ENCODE peak calls at places on chromosomes 12 and 14, in ten cellular contexts. One of them, this sample, is unnamed.

GRCh38 chr12:61282790-61283575 is 977.2 kb upstream of the USP15 start:
- DNase-seq in cardiac muscle cell: no peak
- DNase-seq in AG09309: no peak
- DNase-seq in coronary artery: no peak
- DNase-seq in endothelial cell: no peak
- DNase-seq in fibroblast of mammary gland: no peak
- DNase-seq in MM.1S: no peak
- DNase-seq in hepatocyte: no peak
- DNase-seq in fibroblast of pulmonary artery: no peak
- DNase-seq in A549: no peak
- DNase-seq in this sample: no peak

GRCh38 chr12:120231316-120232011 is 30.6 kb upstream of the RPLP0 start:
- DNase-seq in A549: peak
- DNase-seq in fibroblast of pulmonary artery: peak
- DNase-seq in endothelial cell: peak
- DNase-seq in fibroblast of mammary gland: peak
- DNase-seq in coronary artery: peak
- DNase-seq in hepatocyte: peak
- DNase-seq in AG09309: peak
- DNase-seq in cardiac muscle cell: no peak
- DNase-seq in MM.1S: no peak
- DNase-seq in this sample: peak

GRCh38 chr12:130640496-130640895 is 75.6 kb downstream of the RIMBP2 start:
- DNase-seq in A549: no peak
- DNase-seq in endothelial cell: no peak
- DNase-seq in hepatocyte: no peak
- DNase-seq in fibroblast of mammary gland: no peak
- DNase-seq in MM.1S: no peak
- DNase-seq in coronary artery: no peak
- DNase-seq in AG09309: no peak
- DNase-seq in fibroblast of pulmonary artery: no peak
- DNase-seq in cardiac muscle cell: no peak
- DNase-seq in this sample: no peak

GRCh38 chr14:92511472-92512247 is 1.9 kb upstream of the RIN3 start:
- DNase-seq in fibroblast of mammary gland: peak
- DNase-seq in AG09309: peak
- DNase-seq in fibroblast of pulmonary artery: peak
- DNase-seq in endothelial cell: no peak
- DNase-seq in coronary artery: no peak
- DNase-seq in A549: peak
- DNase-seq in MM.1S: no peak
- DNase-seq in cardiac muscle cell: no peak
- DNase-seq in hepatocyte: peak
- DNase-seq in this sample: peak

GRCh38 chr14:88323520-88324199 is 591 bp upstream of the KCNK10 start:
- DNase-seq in fibroblast of mammary gland: peak
- DNase-seq in AG09309: no peak
- DNase-seq in endothelial cell: peak
- DNase-seq in A549: no peak
- DNase-seq in fibroblast of pulmonary artery: peak
- DNase-seq in hepatocyte: peak
- DNase-seq in cardiac muscle cell: peak
- DNase-seq in coronary artery: no peak
- DNase-seq in MM.1S: no peak
- DNase-seq in this sample: peak

GRCh38 chr12:78096909-78097597 is 266.4 kb downstream of the NAV3 start:
- DNase-seq in fibroblast of mammary gland: peak
- DNase-seq in endothelial cell: no peak
- DNase-seq in AG09309: no peak
- DNase-seq in hepatocyte: peak
- DNase-seq in fibroblast of pulmonary artery: peak
- DNase-seq in coronary artery: no peak
- DNase-seq in cardiac muscle cell: no peak
- DNase-seq in A549: no peak
- DNase-seq in MM.1S: no peak
- DNase-seq in this sample: no peak

GRCh38 chr12:67322580-67322979 is 53.4 kb downstream of the CAND1 start:
- DNase-seq in fibroblast of mammary gland: no peak
- DNase-seq in hepatocyte: no peak
- DNase-seq in cardiac muscle cell: no peak
- DNase-seq in coronary artery: no peak
- DNase-seq in endothelial cell: no peak
- DNase-seq in A549: no peak
- DNase-seq in fibroblast of pulmonary artery: no peak
- DNase-seq in MM.1S: no peak
- DNase-seq in AG09309: no peak
- DNase-seq in this sample: no peak

GRCh38 chr12:53508534-53509199 is 1.4 kb upstream of the NPFF start:
- DNase-seq in fibroblast of mammary gland: peak
- DNase-seq in cardiac muscle cell: peak
- DNase-seq in hepatocyte: peak
- DNase-seq in AG09309: no peak
- DNase-seq in coronary artery: peak
- DNase-seq in A549: peak
- DNase-seq in endothelial cell: peak
- DNase-seq in fibroblast of pulmonary artery: peak
- DNase-seq in MM.1S: peak
- DNase-seq in this sample: peak

GRCh38 chr12:67483871-67484554 is 164.5 kb upstream of the DYRK2 start:
- DNase-seq in fibroblast of pulmonary artery: no peak
- DNase-seq in hepatocyte: no peak
- DNase-seq in fibroblast of mammary gland: no peak
- DNase-seq in A549: no peak
- DNase-seq in endothelial cell: no peak
- DNase-seq in coronary artery: no peak
- DNase-seq in AG09309: no peak
- DNase-seq in cardiac muscle cell: no peak
- DNase-seq in MM.1S: peak
- DNase-seq in this sample: peak

GRCh38 chr14:76550534-76550933 is 174.6 kb downstream of the ESRRB start:
- DNase-seq in cardiac muscle cell: no peak
- DNase-seq in fibroblast of pulmonary artery: no peak
- DNase-seq in A549: no peak
- DNase-seq in fibroblast of mammary gland: peak
- DNase-seq in MM.1S: no peak
- DNase-seq in endothelial cell: no peak
- DNase-seq in AG09309: no peak
- DNase-seq in coronary artery: no peak
- DNase-seq in hepatocyte: no peak
- DNase-seq in this sample: no peak

DNA sequence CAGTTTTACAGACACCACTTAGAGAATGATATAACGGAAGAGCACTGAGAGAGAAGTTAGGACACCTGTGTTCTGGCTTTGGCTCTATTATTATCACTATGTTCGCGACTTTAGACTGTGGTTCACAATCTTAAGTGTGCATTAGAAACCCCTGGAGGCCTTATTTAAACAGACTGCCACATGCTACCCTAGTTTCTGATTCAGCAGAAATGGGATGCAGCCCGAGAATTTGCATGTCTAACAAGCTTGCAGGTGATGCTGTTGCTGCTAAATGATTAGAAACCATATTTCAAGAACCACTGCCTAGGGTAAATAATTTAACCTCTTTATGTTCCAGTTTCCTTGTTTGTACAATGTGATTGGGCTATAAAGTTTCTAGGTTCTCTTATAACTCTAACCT is 3.6 kb upstream of the RAD51AP1 start:
- DNase-seq in coronary artery: no peak
- DNase-seq in fibroblast of pulmonary artery: no peak
- DNase-seq in A549: no peak
- DNase-seq in MM.1S: peak
- DNase-seq in cardiac muscle cell: no peak
- DNase-seq in AG09309: no peak
- DNase-seq in fibroblast of mammary gland: no peak
- DNase-seq in endothelial cell: no peak
- DNase-seq in hepatocyte: no peak
- DNase-seq in this sample: no peak
- TF ChIP-seq CTCF in coronary artery: no peak
- TF ChIP-seq CTCF in fibroblast of pulmonary artery: no peak
- TF ChIP-seq CTCF in A549: no peak
- TF ChIP-seq CTCF in MM.1S: no peak
- TF ChIP-seq CTCF in cardiac muscle cell: no peak
- TF ChIP-seq CTCF in AG09309: no peak
- TF ChIP-seq CTCF in fibroblast of mammary gland: no peak
- TF ChIP-seq CTCF in endothelial cell: no peak
- TF ChIP-seq CTCF in hepatocyte: no peak
- TF ChIP-seq CTCF in this sample: no peak

GRCh38 chr12:3002636-3003035 is 43.4 kb downstream of the TEAD4 start:
- DNase-seq in cardiac muscle cell: peak
- DNase-seq in fibroblast of mammary gland: peak
- DNase-seq in coronary artery: no peak
- DNase-seq in endothelial cell: no peak
- DNase-seq in hepatocyte: no peak
- DNase-seq in A549: no peak
- DNase-seq in MM.1S: no peak
- DNase-seq in fibroblast of pulmonary artery: no peak
- DNase-seq in AG09309: no peak
- DNase-seq in this sample: no peak

GRCh38 chr12:2997989-2998670 is 38.9 kb downstream of the TEAD4 start:
- DNase-seq in hepatocyte: no peak
- DNase-seq in cardiac muscle cell: peak
- DNase-seq in coronary artery: no peak
- DNase-seq in fibroblast of pulmonary artery: no peak
- DNase-seq in AG09309: no peak
- DNase-seq in MM.1S: no peak
- DNase-seq in A549: no peak
- DNase-seq in fibroblast of mammary gland: peak
- DNase-seq in endothelial cell: no peak
- DNase-seq in this sample: no peak

GRCh38 chr12:2998789-2999264 is 39.6 kb downstream of the TEAD4 start:
- DNase-seq in hepatocyte: no peak
- DNase-seq in AG09309: peak
- DNase-seq in cardiac muscle cell: peak
- DNase-seq in MM.1S: no peak
- DNase-seq in fibroblast of mammary gland: peak
- DNase-seq in fibroblast of pulmonary artery: peak
- DNase-seq in A549: no peak
- DNase-seq in endothelial cell: no peak
- DNase-seq in coronary artery: no peak
- DNase-seq in this sample: no peak

GRCh38 chr12:2999265-2999841 is 40.2 kb downstream of the TEAD4 start:
- DNase-seq in hepatocyte: no peak
- DNase-seq in A549: no peak
- DNase-seq in coronary artery: no peak
- DNase-seq in fibroblast of pulmonary artery: no peak
- DNase-seq in endothelial cell: no peak
- DNase-seq in MM.1S: no peak
- DNase-seq in fibroblast of mammary gland: no peak
- DNase-seq in cardiac muscle cell: peak
- DNase-seq in AG09309: no peak
- DNase-seq in this sample: no peak

DNA sequence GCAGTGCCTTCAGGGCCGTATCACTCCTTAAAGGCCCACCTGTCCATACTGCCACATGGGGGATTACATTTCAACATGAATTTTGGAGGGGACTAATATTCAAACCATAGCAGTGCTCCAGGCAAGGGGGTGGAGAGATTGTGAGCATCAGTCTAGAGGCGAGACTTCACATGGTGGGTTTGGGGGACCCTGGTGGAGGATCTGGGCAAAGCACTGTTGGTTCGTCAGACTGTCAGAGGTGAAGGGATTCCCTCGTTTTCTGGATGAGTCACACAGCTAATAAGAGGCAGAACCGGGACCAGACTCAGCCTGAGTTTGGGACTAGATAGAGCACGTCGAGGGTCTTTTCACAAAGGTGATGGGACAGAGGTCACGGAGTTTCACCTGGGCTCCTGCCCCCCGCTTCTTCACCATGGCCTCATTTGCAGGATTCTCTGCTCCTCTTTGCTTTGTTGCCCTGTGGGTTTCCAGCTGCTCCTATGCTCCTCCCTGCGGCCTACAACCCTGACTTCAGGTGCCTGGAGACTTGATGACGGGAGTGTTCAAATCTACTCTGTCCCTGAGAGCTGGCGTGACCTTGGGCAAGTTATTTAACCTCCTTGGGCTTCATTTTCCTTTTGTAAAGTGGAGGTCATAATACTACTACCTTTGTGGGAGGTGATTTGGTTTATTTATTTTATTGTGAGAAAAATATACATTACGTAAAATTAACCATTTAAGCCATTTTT is 41.5 kb downstream of the TEAD4 start:
- DNase-seq in hepatocyte: no peak
- DNase-seq in AG09309: no peak
- DNase-seq in A549: no peak
- DNase-seq in cardiac muscle cell: no peak
- DNase-seq in coronary artery: no peak
- DNase-seq in fibroblast of pulmonary artery: no peak
- DNase-seq in endothelial cell: no peak
- DNase-seq in fibroblast of mammary gland: no peak
- DNase-seq in MM.1S: no peak
- DNase-seq in this sample: no peak
- TF ChIP-seq CTCF in hepatocyte: no peak
- TF ChIP-seq CTCF in AG09309: peak
- TF ChIP-seq CTCF in A549: no peak
- TF ChIP-seq CTCF in cardiac muscle cell: no peak
- TF ChIP-seq CTCF in coronary artery: no peak
- TF ChIP-seq CTCF in fibroblast of pulmonary artery: no peak
- TF ChIP-seq CTCF in endothelial cell: no peak
- TF ChIP-seq CTCF in fibroblast of mammary gland: peak
- TF ChIP-seq CTCF in MM.1S: no peak
- TF ChIP-seq CTCF in this sample: no peak

GRCh38 chr12:101666017-101666728 is 31.3 kb upstream of the CHPT1 start:
- DNase-seq in AG09309: no peak
- DNase-seq in endothelial cell: no peak
- DNase-seq in coronary artery: no peak
- DNase-seq in hepatocyte: no peak
- DNase-seq in fibroblast of mammary gland: no peak
- DNase-seq in A549: no peak
- DNase-seq in MM.1S: no peak
- DNase-seq in fibroblast of pulmonary artery: no peak
- DNase-seq in cardiac muscle cell: no peak
- DNase-seq in this sample: no peak

GRCh38 chr12:101664961-101665360 is 32.5 kb upstream of the CHPT1 start:
- DNase-seq in AG09309: no peak
- DNase-seq in fibroblast of mammary gland: no peak
- DNase-seq in A549: no peak
- DNase-seq in MM.1S: no peak
- DNase-seq in endothelial cell: no peak
- DNase-seq in hepatocyte: no peak
- DNase-seq in cardiac muscle cell: no peak
- DNase-seq in coronary artery: no peak
- DNase-seq in fibroblast of pulmonary artery: no peak
- DNase-seq in this sample: no peak

GRCh38 chr12:101667591-101667990 is 29.8 kb upstream of the CHPT1 start:
- DNase-seq in hepatocyte: no peak
- DNase-seq in fibroblast of pulmonary artery: no peak
- DNase-seq in A549: no peak
- DNase-seq in fibroblast of mammary gland: no peak
- DNase-seq in coronary artery: no peak
- DNase-seq in MM.1S: no peak
- DNase-seq in cardiac muscle cell: no peak
- DNase-seq in endothelial cell: no peak
- DNase-seq in AG09309: no peak
- DNase-seq in this sample: no peak

GRCh38 chr12:101663298-101663697 is 34.1 kb upstream of the CHPT1 start:
- DNase-seq in AG09309: no peak
- DNase-seq in hepatocyte: no peak
- DNase-seq in cardiac muscle cell: no peak
- DNase-seq in fibroblast of mammary gland: no peak
- DNase-seq in MM.1S: no peak
- DNase-seq in endothelial cell: no peak
- DNase-seq in fibroblast of pulmonary artery: no peak
- DNase-seq in coronary artery: no peak
- DNase-seq in A549: no peak
- DNase-seq in this sample: no peak
- TF ChIP-seq CTCF in AG09309: no peak
- TF ChIP-seq CTCF in hepatocyte: no peak
- TF ChIP-seq CTCF in cardiac muscle cell: no peak
- TF ChIP-seq CTCF in fibroblast of mammary gland: no peak
- TF ChIP-seq CTCF in MM.1S: no peak
- TF ChIP-seq CTCF in endothelial cell: no peak
- TF ChIP-seq CTCF in fibroblast of pulmonary artery: no peak
- TF ChIP-seq CTCF in coronary artery: no peak
- TF ChIP-seq CTCF in A549: no peak
- TF ChIP-seq CTCF in this sample: no peak

GRCh38 chr14:38208825-38209562 is 1.3 kb downstream of the SSTR1 start:
- DNase-seq in coronary artery: no peak
- DNase-seq in A549: no peak
- DNase-seq in AG09309: peak
- DNase-seq in MM.1S: no peak
- DNase-seq in endothelial cell: peak
- DNase-seq in fibroblast of pulmonary artery: peak
- DNase-seq in cardiac muscle cell: peak
- DNase-seq in fibroblast of mammary gland: peak
- DNase-seq in hepatocyte: peak
- DNase-seq in this sample: peak
- TF ChIP-seq CTCF in coronary artery: no peak
- TF ChIP-seq CTCF in A549: no peak
- TF ChIP-seq CTCF in AG09309: peak
- TF ChIP-seq CTCF in MM.1S: no peak
- TF ChIP-seq CTCF in endothelial cell: no peak
- TF ChIP-seq CTCF in fibroblast of pulmonary artery: peak
- TF ChIP-seq CTCF in cardiac muscle cell: peak
- TF ChIP-seq CTCF in fibroblast of mammary gland: no peak
- TF ChIP-seq CTCF in hepatocyte: peak
- TF ChIP-seq CTCF in this sample: no peak

This sample was measured in Calu3.